ENCODE peak calls at places on chromosomes 7 and 10, in nine cellular contexts. E is right lobe of liver, B is NCI-H1417, Z is ecto neural progenitor cell, F is GOT3, S is COLO829, U is T-helper 1 cell, L is memory B cell, O is T-helper 9 cell. K is an unnamed sample.

GRCh38 chr7:25857376-25858067 is 294.5 kb upstream of the NFE2L3 start:
- DNase-seq in E (no peak), B (peak), Z (no peak), F (no peak), S (peak), U (no peak), L (no peak), O (no peak), K (no peak)

GRCh38 chr10:67849331-67850011 is 11.5 kb upstream of the DNAJC12 start:
- DNase-seq in E (peak), B (peak), Z (peak), F (peak), S (peak), U (peak), L (peak), O (peak), K (peak)

GRCh38 chr7:122135275-122135674 is 8.8 kb downstream of the AASS start:
- DNase-seq in E (no peak), B (no peak), Z (no peak), F (no peak), S (no peak), U (no peak), L (no peak), O (no peak), K (no peak)

GRCh38 chr10:133191651-133192050 is 31.6 kb downstream of the KNDC1 start:
- DNase-seq in E (no peak), B (no peak), Z (no peak), F (no peak), S (no peak), U (no peak), L (no peak), O (no peak), K (no peak)

GRCh38 chr10:100979821-100980272 is 7.5 kb downstream of the MRPL43 start:
- DNase-seq in E (peak), B (no peak), Z (peak), F (no peak), S (no peak), U (no peak), L (no peak), O (no peak), K (no peak)

GRCh38 chr10:95268438-95268837 is 22.4 kb downstream of the PDLIM1 start:
- DNase-seq in E (no peak), B (no peak), Z (no peak), F (no peak), S (no peak), U (no peak), L (no peak), O (no peak), K (no peak)

GRCh38 chr7:41977165-41977651 is 259.8 kb downstream of the GLI3 start:
- DNase-seq in E (no peak), B (no peak), Z (no peak), F (no peak), S (peak), U (no peak), L (no peak), O (no peak), K (peak)

GRCh38 chr7:5183155-5183554 is 6.9 kb upstream of the WIPI2 start:
- DNase-seq in E (no peak), B (no peak), Z (no peak), F (no peak), S (no peak), U (no peak), L (no peak), O (no peak), K (no peak)

GRCh38 chr10:19638173-19638872 is 177.9 kb upstream of the PLXDC2 start:
- DNase-seq in E (peak), B (no peak), Z (no peak), F (no peak), S (peak), U (no peak), L (no peak), O (no peak), K (no peak)

GRCh38 chr7:123201901-123202300 is 2.1 kb upstream of the SLC13A1 start:
- DNase-seq in E (no peak), B (no peak), Z (no peak), F (no peak), S (no peak), U (no peak), L (no peak), O (no peak), K (no peak)

GRCh38 chr10:128097783-128098182 is 28.4 kb downstream of the MKI67 start:
- DNase-seq in E (no peak), B (no peak), Z (no peak), F (no peak), S (no peak), U (no peak), L (no peak), O (no peak), K (no peak)

GRCh38 chr10:29412452-29413004 is 123.7 kb downstream of the LYZL1 start:
- DNase-seq in E (no peak), B (no peak), Z (no peak), F (no peak), S (no peak), U (no peak), L (no peak), O (no peak), K (no peak)

GRCh38 chr10:70052462-70053211 is at the start of gene MACROH2A2:
- DNase-seq in E (peak), B (peak), Z (peak), F (no peak), S (no peak), U (no peak), L (no peak), O (no peak), K (peak)

GRCh38 chr7:17460665-17461064 is 162.2 kb downstream of the AHR start:
- DNase-seq in E (no peak), B (no peak), Z (no peak), F (no peak), S (no peak), U (no peak), L (no peak), O (no peak), K (no peak)

GRCh38 chr10:116742367-116743265 is at the start of gene HSPA12A:
- DNase-seq in E (peak), B (peak), Z (peak), F (peak), S (peak), U (no peak), L (no peak), O (peak), K (no peak)

GRCh38 chr10:3119796-3120459 is 52.6 kb downstream of the PFKP start:
- DNase-seq in E (no peak), B (no peak), Z (no peak), F (no peak), S (no peak), U (no peak), L (no peak), O (no peak), K (peak)

GRCh38 chr7:93544686-93545085 is 29.8 kb downstream of the CALCR start:
- DNase-seq in E (no peak), B (no peak), Z (no peak), F (no peak), S (no peak), U (no peak), L (no peak), O (no peak), K (no peak)

GRCh38 chr7:2261611-2262010 is 19.6 kb downstream of the NUDT1 start:
- DNase-seq in E (no peak), B (no peak), Z (no peak), F (no peak), S (no peak), U (no peak), L (peak), O (no peak), K (no peak)

GRCh38 chr10:12538596-12538995 is 189.2 kb downstream of the CAMK1D start:
- DNase-seq in E (no peak), B (no peak), Z (no peak), F (no peak), S (no peak), U (no peak), L (no peak), O (no peak), K (no peak)

GRCh38 chr7:28144266-28144665 is 36.3 kb downstream of the JAZF1 start:
- DNase-seq in E (no peak), B (no peak), Z (peak), F (no peak), S (no peak), U (no peak), L (no peak), O (no peak), K (no peak)

GRCh38 chr10:35398888-35399287 is 62.6 kb downstream of the CCNY start:
- DNase-seq in E (no peak), B (no peak), Z (no peak), F (no peak), S (no peak), U (no peak), L (no peak), O (no peak), K (no peak)

GRCh38 chr10:110016037-110016436 is 8.3 kb downstream of the ADD3 start:
- DNase-seq in E (no peak), B (no peak), Z (peak), F (no peak), S (no peak), U (no peak), L (no peak), O (no peak), K (no peak)

GRCh38 chr10:12780634-12781601 is 220.6 kb downstream of the CCDC3 start:
- DNase-seq in E (no peak), B (no peak), Z (no peak), F (no peak), S (no peak), U (no peak), L (no peak), O (no peak), K (no peak)

GRCh38 chr10:128744092-128744491 is 617.9 kb upstream of the MKI67 start:
- DNase-seq in E (no peak), B (no peak), Z (no peak), F (no peak), S (no peak), U (no peak), L (no peak), O (no peak), K (no peak)

GRCh38 chr7:80681272-80681885 is 42.9 kb downstream of the CD36 start:
- DNase-seq in E (no peak), B (peak), Z (no peak), F (no peak), S (peak), U (no peak), L (no peak), O (no peak), K (no peak)

K was measured in SW 1271.